ENCODE peak calls at places on chromosomes 11 and 22, in four cellular contexts. Z is adrenal gland, J is IMR-90, P is uterus. A is an unnamed sample.

GRCh38 chr11:112634551-112634950 is 326.7 kb upstream of the NCAM1 start:
- DNase-seq in Z (no peak), J (no peak), P (no peak), A (no peak)

GRCh38 chr11:108698844-108699642 is 34.2 kb downstream of the DDX10 start:
- DNase-seq in Z (no peak), J (no peak), P (no peak), A (no peak)

GRCh38 chr11:113992459-113993105 is 17.7 kb downstream of the HTR3A start:
- DNase-seq in Z (no peak), J (no peak), P (no peak), A (no peak)

GRCh38 chr11:74154621-74155281 is 16.1 kb downstream of the C2CD3 start:
- DNase-seq in Z (peak; percentile 41), J (no peak), P (no peak), A (no peak)

GRCh38 chr11:64251986-64252837 is 882 bp downstream of the PLCB3 start:
- DNase-seq in Z (no peak), J (no peak), P (peak; percentile 58), A (peak; percentile 86)

GRCh38 chr11:122706261-122706660 is 50.7 kb downstream of the UBASH3B start:
- DNase-seq in Z (no peak), J (peak; percentile 78), P (no peak), A (no peak)

GRCh38 chr11:31651208-31651607 is 141.6 kb downstream of the ELP4 start:
- DNase-seq in Z (no peak), J (no peak), P (no peak), A (no peak)

GRCh38 chr22:19514831-19515565 is 9.2 kb downstream of the CLDN5 start:
- DNase-seq in Z (no peak), J (peak; percentile 31), P (no peak), A (no peak)

GRCh38 chr22:32623943-32624342 is 149.3 kb downstream of the FBXO7 start:
- DNase-seq in Z (peak; percentile 69), J (peak; percentile 98), P (peak; percentile 83), A (peak; percentile 66)

GRCh38 chr11:70675697-70676374 is 277.5 kb downstream of the CTTN start:
- DNase-seq in Z (no peak), J (no peak), P (no peak), A (no peak)

GRCh38 chr22:41524809-41525449 is 19.3 kb downstream of the POLR3H start:
- DNase-seq in Z (no peak), J (no peak), P (peak; percentile 57), A (peak; percentile 73)

GRCh38 chr22:45585437-45585755 is 82.7 kb downstream of the FBLN1 start:
- DNase-seq in Z (no peak), J (peak; percentile 65), P (peak; percentile 38), A (no peak)

GRCh38 chr11:117380676-117381075 is 53.0 kb downstream of the CEP164 start:
- DNase-seq in Z (no peak), J (no peak), P (no peak), A (no peak)

GRCh38 chr11:128391809-128392208 is 195.5 kb downstream of the ETS1 start:
- DNase-seq in Z (no peak), J (no peak), P (no peak), A (no peak)

GRCh38 chr11:3010521-3011275 is 18.6 kb upstream of the NAP1L4 start:
- DNase-seq in Z (no peak), J (no peak), P (no peak), A (peak; percentile 30)

GRCh38 chr11:119832536-119832935 is 103.5 kb upstream of the NECTIN1 start:
- DNase-seq in Z (peak; percentile 41), J (peak; percentile 5), P (no peak), A (no peak)

GRCh38 chr11:93081694-93082093 is 112.2 kb downstream of the MTNR1B start:
- DNase-seq in Z (no peak), J (no peak), P (no peak), A (no peak)

GRCh38 chr11:120499088-120499487 is 12.5 kb upstream of the GRIK4 start:
- DNase-seq in Z (no peak), J (no peak), P (no peak), A (no peak)

GRCh38 chr11:44178381-44178780 is 82.9 kb downstream of the EXT2 start:
- DNase-seq in Z (no peak), J (peak; percentile 61), P (no peak), A (no peak)

GRCh38 chr11:119262668-119263351 is 54.1 kb downstream of the MCAM start:
- DNase-seq in Z (no peak), J (peak; percentile 57), P (no peak), A (no peak)

GRCh38 chr22:26565889-26566288 is 24.0 kb downstream of the TPST2 start:
- DNase-seq in Z (no peak), J (no peak), P (no peak), A (no peak)

GRCh38 chr22:27489265-27489675 is 312.3 kb downstream of the MN1 start:
- DNase-seq in Z (no peak), J (peak; percentile 52), P (no peak), A (no peak)

GRCh38 chr11:92885600-92885999 is 83.9 kb upstream of the MTNR1B start:
- DNase-seq in Z (no peak), J (no peak), P (no peak), A (no peak)

GRCh38 chr11:104650234-104650633 is 248.0 kb downstream of the CASP12 start:
- DNase-seq in Z (peak; percentile 25), J (no peak), P (no peak), A (no peak)

GRCh38 chr11:69450064-69450856 is 31.2 kb upstream of the LINC01488 start:
- DNase-seq in Z (no peak), J (no peak), P (no peak), A (no peak)

GRCh38 chr11:69450857-69451220 is 30.6 kb upstream of the LINC01488 start:
- DNase-seq in Z (no peak), J (no peak), P (no peak), A (no peak)

GRCh38 chr11:69447786-69448185 is 33.7 kb upstream of the LINC01488 start:
- DNase-seq in Z (no peak), J (no peak), P (no peak), A (peak; percentile 18)

GRCh38 chr11:69448471-69449284 is 32.8 kb upstream of the LINC01488 start:
- DNase-seq in Z (no peak), J (no peak), P (no peak), A (no peak)

DNA sequence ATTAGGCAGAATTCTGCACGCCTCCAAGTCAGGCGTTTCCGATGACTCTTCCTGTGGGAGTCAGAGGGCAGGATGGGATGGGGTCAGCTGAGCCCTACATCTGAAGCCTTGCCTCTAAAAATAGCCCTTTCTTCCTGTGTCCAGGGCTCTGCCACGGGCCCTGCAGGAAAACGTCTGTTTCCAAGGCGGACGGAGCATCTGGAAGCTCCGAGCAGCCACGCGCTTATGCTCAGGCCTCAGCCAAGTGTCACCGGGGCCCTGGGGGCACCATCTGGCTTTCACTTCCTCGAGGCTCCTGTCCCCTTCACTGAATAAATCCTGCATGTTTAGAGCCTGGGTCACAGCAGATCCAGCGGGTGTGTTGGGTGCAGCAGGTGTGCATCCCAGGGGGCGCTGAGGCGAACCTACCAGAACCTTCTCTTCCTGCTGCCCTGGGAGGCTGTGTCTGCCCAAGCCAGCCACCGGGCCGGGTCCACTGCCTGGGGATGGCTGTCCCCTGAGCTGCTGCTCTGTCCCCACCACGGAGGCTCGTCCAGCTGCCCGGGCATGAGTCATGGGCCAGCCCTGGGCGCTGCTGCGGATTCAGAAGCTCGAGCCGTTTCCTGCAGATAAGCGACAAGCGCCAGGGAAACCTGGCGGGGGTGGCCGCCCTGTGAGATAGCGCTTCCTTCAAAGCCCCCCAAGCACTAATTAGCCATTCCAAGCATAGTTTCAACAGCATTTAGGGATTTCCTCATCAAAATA is 32.0 kb upstream of the LINC01488 start:
- DNase-seq in Z (peak; percentile 62), J (peak; percentile 47), P (peak; percentile 39), A (peak; percentile 55)
- TF ChIP-seq POLR2A in Z (no peak), J (no peak), P (no peak), A (no peak)

DNA sequence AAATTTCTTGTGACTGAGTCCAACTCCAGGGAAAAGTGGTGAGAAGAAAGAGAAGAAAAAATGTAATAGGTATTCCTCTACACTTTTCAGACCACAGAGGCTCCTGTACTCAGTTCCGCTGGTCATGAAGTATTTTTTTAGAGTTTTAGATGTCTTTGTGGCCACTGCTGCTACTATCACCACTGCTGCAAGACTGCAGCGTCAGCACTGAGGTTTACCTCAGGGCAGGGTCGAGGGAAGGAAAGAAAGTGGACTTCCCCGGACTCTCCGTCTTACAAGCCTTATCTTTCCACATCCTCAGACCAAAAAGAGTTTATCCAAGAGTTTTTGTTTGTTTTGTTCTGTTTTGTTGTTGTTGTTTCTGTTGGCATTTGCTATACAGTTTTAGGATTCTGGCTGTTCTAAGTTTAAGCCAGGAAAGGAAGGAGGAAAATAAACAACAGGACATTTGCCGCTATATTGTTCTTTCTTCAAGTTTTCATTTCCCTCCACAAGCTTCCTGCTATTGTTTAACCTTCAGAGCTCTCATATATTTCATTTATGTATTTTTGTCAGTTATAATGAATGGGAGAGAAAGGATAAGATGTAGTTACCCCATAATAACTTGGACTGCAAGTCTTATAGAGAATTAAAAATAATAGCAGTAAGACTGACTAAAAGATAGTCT is 919.3 kb downstream of the NTM start:
- DNase-seq in Z (no peak), J (no peak), P (no peak), A (no peak)
- H3K27ac ChIP-seq in Z (no peak overlapping the region), J (no peak overlapping the region), P (no peak overlapping the region), A (no peak overlapping the region)

GRCh38 chr22:23547818-23548500 is 32.1 kb downstream of the IGLL1 start:
- DNase-seq in Z (no peak), J (no peak), P (no peak), A (no peak)
- TF ChIP-seq CTCF in Z (no peak), J (no peak), P (no peak), A (no peak)

GRCh38 chr22:23219787-23220484 is 39.6 kb downstream of the BCR start:
- DNase-seq in Z (peak; percentile 80), J (peak; percentile 61), P (no peak), A (peak; percentile 71)

GRCh38 chr22:23218053-23218866 is 38.0 kb downstream of the BCR start:
- DNase-seq in Z (no peak), J (no peak), P (no peak), A (no peak)

GRCh38 chr22:23220485-23221350 is 40.4 kb downstream of the BCR start:
- DNase-seq in Z (no peak), J (peak; percentile 53), P (no peak), A (peak; percentile 7)

GRCh38 chr22:23218867-23219251 is 38.5 kb downstream of the BCR start:
- DNase-seq in Z (no peak), J (peak; percentile 62), P (no peak), A (peak; percentile 57)

DNA sequence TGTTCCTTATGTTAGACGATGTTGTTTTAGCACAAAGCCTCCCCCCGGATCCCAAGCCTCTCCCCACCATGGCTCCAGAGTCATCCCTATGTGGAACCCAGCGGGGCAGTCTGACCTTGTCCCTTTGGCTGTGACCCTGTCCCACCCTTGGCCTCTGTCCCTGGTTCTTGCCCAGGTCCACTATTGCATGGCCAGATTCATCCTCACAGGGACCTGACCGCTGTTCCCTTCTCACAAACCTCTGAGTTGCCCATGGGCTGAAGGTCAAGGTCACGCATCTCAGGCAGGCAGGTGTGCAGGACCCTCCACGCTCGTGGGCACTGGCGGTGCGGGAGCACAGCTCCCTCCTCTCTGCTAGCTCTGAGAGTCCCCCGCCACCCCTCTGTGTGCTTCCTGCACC is 39.0 kb downstream of the BCR start:
- DNase-seq in Z (no peak), J (no peak), P (no peak), A (peak; percentile 43)
- TF ChIP-seq POLR2A in Z (no peak), J (no peak), P (no peak), A (no peak)